ENCODE peak calls at places on chromosome 6, in five cellular contexts. I is pancreas, N is T-helper 9 cell, M is keratinocyte, F is HS-27A. H is an unnamed sample.

GRCh38 chr6:3205913-3206312 is 21.5 kb downstream of the TUBB2B start:
- DNase-seq in N (no peak), I (no peak), F (no peak), M (no peak), H (peak)

GRCh38 chr6:1949533-1949932 is 295.9 kb downstream of the GMDS start:
- DNase-seq in I (no peak), M (no peak), F (no peak), N (no peak), H (no peak)

GRCh38 chr6:150914372-150914771 is 48.9 kb downstream of the MTHFD1L start:
- DNase-seq in I (no peak), N (no peak), F (no peak), M (no peak), H (no peak)

GRCh38 chr6:15493437-15494168 is 169.2 kb downstream of the DTNBP1 start:
- DNase-seq in M (no peak), F (no peak), N (no peak), I (no peak), H (no peak)

GRCh38 chr6:31139599-31139998 is 733 bp upstream of the PSORS1C2 start:
- DNase-seq in F (no peak), M (no peak), N (no peak), I (no peak), H (no peak)

GRCh38 chr6:39452306-39452705 is 129.8 kb upstream of the KCNK16 start:
- DNase-seq in I (no peak), M (peak), F (no peak), N (no peak), H (peak)

GRCh38 chr6:97052152-97052787 is 127.7 kb downstream of the KLHL32 start:
- DNase-seq in N (no peak), I (no peak), M (no peak), F (no peak), H (no peak)

GRCh38 chr6:160973311-160973710 is 18.3 kb upstream of the MAP3K4 start:
- DNase-seq in N (no peak), M (no peak), I (no peak), F (no peak), H (no peak)

GRCh38 chr6:20564269-20564668 is 30.0 kb downstream of the CDKAL1 start:
- DNase-seq in F (peak), I (no peak), N (no peak), M (no peak), H (no peak)

GRCh38 chr6:27672113-27672799 is 199.4 kb upstream of the ZNF184 start:
- DNase-seq in F (peak), I (no peak), M (peak), N (no peak), H (peak)

GRCh38 chr6:71254323-71254722 is 34.3 kb upstream of the OGFRL1 start:
- DNase-seq in N (no peak), M (no peak), F (no peak), I (no peak), H (no peak)

GRCh38 chr6:25921525-25922203 is 8.8 kb downstream of the SLC17A2 start:
- DNase-seq in N (no peak), M (no peak), F (no peak), I (no peak), H (no peak)

GRCh38 chr6:163919652-163920051 is 505.1 kb downstream of the QKI start:
- DNase-seq in N (no peak), M (no peak), F (no peak), I (no peak), H (no peak)

GRCh38 chr6:13068558-13069210 is 259.7 kb downstream of the TBC1D7 start:
- DNase-seq in I (no peak), M (no peak), N (no peak), F (no peak), H (no peak)

GRCh38 chr6:20933057-20933792 is 399.0 kb downstream of the CDKAL1 start:
- DNase-seq in I (no peak), N (no peak), F (no peak), M (no peak), H (no peak)

GRCh38 chr6:147345902-147346301 is 141.7 kb downstream of the STXBP5 start:
- DNase-seq in F (no peak), M (no peak), I (no peak), N (no peak), H (no peak)

GRCh38 chr6:17494177-17494576 is 100.8 kb downstream of the CAP2 start:
- DNase-seq in F (no peak), N (no peak), I (no peak), M (no peak), H (no peak)

GRCh38 chr6:5518936-5519491 is 257.7 kb downstream of the FARS2 start:
- DNase-seq in N (no peak), I (no peak), M (no peak), F (no peak), H (no peak)

GRCh38 chr6:144655376-144655775 is 370.2 kb downstream of the UTRN start:
- DNase-seq in F (no peak), N (no peak), I (no peak), M (no peak), H (no peak)

GRCh38 chr6:2684059-2684749 is 66.5 kb downstream of the MYLK4 start:
- DNase-seq in N (no peak), F (no peak), I (no peak), M (no peak), H (no peak)

GRCh38 chr6:89615882-89616281 is 22.7 kb downstream of the LYRM2 start:
- DNase-seq in N (no peak), F (no peak), M (no peak), I (no peak), H (no peak)

GRCh38 chr6:11033825-11034224 is 10.3 kb downstream of the ELOVL2 start:
- DNase-seq in F (peak), I (no peak), N (no peak), M (peak), H (peak)

GRCh38 chr6:68741501-68742343 is 106.6 kb downstream of the ADGRB3 start:
- DNase-seq in M (no peak), N (no peak), I (no peak), F (no peak), H (no peak)

GRCh38 chr6:150905769-150906168 is 40.3 kb downstream of the MTHFD1L start:
- DNase-seq in N (no peak), M (no peak), I (no peak), F (no peak), H (no peak)

GRCh38 chr6:142665393-142665792 is 279.6 kb downstream of the HIVEP2 start:
- DNase-seq in I (no peak), M (no peak), N (no peak), F (no peak), H (no peak)

GRCh38 chr6:12245360-12245759 is 44.8 kb upstream of the EDN1 start:
- DNase-seq in I (no peak), M (no peak), N (no peak), F (no peak), H (no peak)

GRCh38 chr6:148765878-148766808 is 19.3 kb downstream of the UST start:
- DNase-seq in I (no peak), F (no peak), M (no peak), N (no peak), H (no peak)

GRCh38 chr6:148758492-148758891 is 11.7 kb downstream of the UST start:
- DNase-seq in I (no peak), F (no peak), M (no peak), N (no peak), H (no peak)

GRCh38 chr6:37622639-37623038 is 75.0 kb downstream of the MDGA1 start:
- DNase-seq in I (no peak), N (no peak), F (no peak), M (no peak), H (no peak)

GRCh38 chr6:27592481-27593199 is 119.7 kb upstream of the ZNF184 start:
- DNase-seq in F (peak), N (no peak), I (no peak), M (peak), H (peak)

GRCh38 chr6:46367365-46367764 is 123.9 kb downstream of the RCAN2 start:
- DNase-seq in I (no peak), F (no peak), N (no peak), M (no peak), H (no peak)

H was measured in non-pigmented ciliary epithelial cell.